ENCODE peak calls at places on chromosomes 1 and 21, in four cellular contexts. One of them, this sample, is unnamed. For H3K9me3, the result is how much of the 10 kb centered on the place peaks cover.

GRCh38 chr1:217188280-217189235 is 442.3 kb downstream of the GPATCH2 start:
- DNase-seq in IMR-90: no peak
- DNase-seq in right atrium auricular region: no peak
- DNase-seq in stomach: no peak
- DNase-seq in this sample: no peak

GRCh38 chr21:19913995-19914394 is 1084.2 kb upstream of the NCAM2 start:
- DNase-seq in right atrium auricular region: no peak
- DNase-seq in stomach: no peak
- DNase-seq in IMR-90: no peak
- DNase-seq in this sample: no peak

GRCh38 chr21:43669828-43670605 is 10.7 kb downstream of the RRP1B start:
- DNase-seq in right atrium auricular region: no peak
- DNase-seq in stomach: no peak
- DNase-seq in IMR-90: no peak
- DNase-seq in this sample: no peak

GRCh38 chr1:18668750-18669404 is 38.2 kb downstream of the PAX7 start:
- DNase-seq in stomach: peak
- DNase-seq in right atrium auricular region: no peak
- DNase-seq in IMR-90: no peak
- DNase-seq in this sample: peak

GRCh38 chr1:20551945-20552727 is at the start of gene FAM43B:
- DNase-seq in IMR-90: no peak
- DNase-seq in right atrium auricular region: peak
- DNase-seq in stomach: no peak
- DNase-seq in this sample: no peak

GRCh38 chr1:34073028-34073730 is 91.9 kb downstream of the CSMD2 start:
- DNase-seq in IMR-90: no peak
- DNase-seq in right atrium auricular region: no peak
- DNase-seq in stomach: no peak
- DNase-seq in this sample: no peak

GRCh38 chr1:160813215-160813614 is 17.2 kb downstream of the LY9 start:
- DNase-seq in IMR-90: no peak
- DNase-seq in right atrium auricular region: no peak
- DNase-seq in stomach: no peak
- DNase-seq in this sample: no peak

GRCh38 chr1:28112388-28113311 is 24.2 kb upstream of the EYA3 start:
- DNase-seq in right atrium auricular region: peak
- DNase-seq in stomach: peak
- DNase-seq in IMR-90: peak
- DNase-seq in this sample: no peak

GRCh38 chr1:51115714-51116404 is 13.8 kb downstream of the C1orf185 start:
- DNase-seq in right atrium auricular region: no peak
- DNase-seq in IMR-90: no peak
- DNase-seq in stomach: no peak
- DNase-seq in this sample: no peak

GRCh38 chr1:8600336-8600735 is 217.1 kb downstream of the RERE start:
- DNase-seq in stomach: no peak
- DNase-seq in right atrium auricular region: no peak
- DNase-seq in IMR-90: no peak
- DNase-seq in this sample: no peak

GRCh38 chr1:165680303-165680702 is 18.1 kb downstream of the ALDH9A1 start:
- DNase-seq in IMR-90: no peak
- DNase-seq in stomach: peak
- DNase-seq in right atrium auricular region: no peak
- DNase-seq in this sample: no peak

GRCh38 chr1:1038694-1039093 is 18.8 kb downstream of the AGRN start:
- DNase-seq in right atrium auricular region: no peak
- DNase-seq in IMR-90: no peak
- DNase-seq in stomach: no peak
- DNase-seq in this sample: no peak

GRCh38 chr1:2543543-2544092 is 12.6 kb upstream of the TNFRSF14 start:
- DNase-seq in right atrium auricular region: no peak
- DNase-seq in IMR-90: peak
- DNase-seq in stomach: peak
- DNase-seq in this sample: no peak

GRCh38 chr1:114341886-114342285 is 169.1 kb downstream of the TRIM33 start:
- DNase-seq in IMR-90: no peak
- DNase-seq in stomach: no peak
- DNase-seq in right atrium auricular region: no peak
- DNase-seq in this sample: no peak

GRCh38 chr1:201171063-201172036 is 17.1 kb upstream of the TMEM9 start:
- DNase-seq in stomach: peak
- DNase-seq in IMR-90: peak
- DNase-seq in right atrium auricular region: no peak
- DNase-seq in this sample: no peak

GRCh38 chr1:39754026-39754569 is 15.4 kb downstream of the PPIE start:
- DNase-seq in right atrium auricular region: no peak
- DNase-seq in stomach: no peak
- DNase-seq in IMR-90: peak
- DNase-seq in this sample: no peak

GRCh38 chr1:180358649-180359048 is 128.6 kb downstream of the LHX4 start:
- DNase-seq in right atrium auricular region: no peak
- DNase-seq in stomach: no peak
- DNase-seq in IMR-90: peak
- DNase-seq in this sample: no peak

GRCh38 chr1:93616221-93616995 is 65.2 kb downstream of the BCAR3 start:
- DNase-seq in stomach: peak
- DNase-seq in right atrium auricular region: peak
- DNase-seq in IMR-90: no peak
- DNase-seq in this sample: no peak

GRCh38 chr1:36161656-36162531 is 5.9 kb downstream of the MAP7D1 start:
- DNase-seq in IMR-90: no peak
- DNase-seq in stomach: peak
- DNase-seq in right atrium auricular region: no peak
- DNase-seq in this sample: peak

GRCh38 chr1:201683397-201683796 is 144.5 kb downstream of the NAV1 start:
- DNase-seq in right atrium auricular region: no peak
- DNase-seq in IMR-90: no peak
- DNase-seq in stomach: no peak
- DNase-seq in this sample: no peak

GRCh38 chr1:43834280-43835140 is 99.1 kb upstream of the ARTN start:
- DNase-seq in IMR-90: no peak
- DNase-seq in right atrium auricular region: no peak
- DNase-seq in stomach: no peak
- DNase-seq in this sample: no peak

GRCh38 chr1:169949139-169949538 is 55.4 kb upstream of the SCYL3 start:
- DNase-seq in right atrium auricular region: no peak
- DNase-seq in stomach: no peak
- DNase-seq in IMR-90: peak
- DNase-seq in this sample: no peak

GRCh38 chr1:227541796-227542152 is 21.6 kb upstream of the ZNF678 start:
- DNase-seq in right atrium auricular region: no peak
- DNase-seq in stomach: no peak
- DNase-seq in IMR-90: no peak
- DNase-seq in this sample: no peak

GRCh38 chr1:111956155-111956817 is 33.2 kb downstream of the KCND3 start:
- DNase-seq in IMR-90: no peak
- DNase-seq in right atrium auricular region: no peak
- DNase-seq in stomach: no peak
- DNase-seq in this sample: no peak

GRCh38 chr1:232211149-232211548 is 418.8 kb downstream of the SIPA1L2 start:
- DNase-seq in right atrium auricular region: no peak
- DNase-seq in IMR-90: no peak
- DNase-seq in stomach: no peak
- DNase-seq in this sample: no peak

GRCh38 chr21:15549671-15550070 is 180.1 kb upstream of the USP25 start:
- DNase-seq in IMR-90: peak
- DNase-seq in right atrium auricular region: no peak
- DNase-seq in stomach: no peak
- DNase-seq in this sample: no peak

GRCh38 chr1:209685835-209686234 is 10.6 kb downstream of the G0S2 start:
- DNase-seq in right atrium auricular region: no peak
- DNase-seq in stomach: no peak
- DNase-seq in IMR-90: no peak
- DNase-seq in this sample: no peak

GRCh38 chr1:200247513-200247912 is 162.3 kb downstream of the ZNF281 start:
- DNase-seq in right atrium auricular region: no peak
- DNase-seq in stomach: no peak
- DNase-seq in IMR-90: no peak
- DNase-seq in this sample: no peak

GRCh38 chr1:208977012-208977411 is 606.5 kb upstream of the CAMK1G start:
- DNase-seq in right atrium auricular region: no peak
- DNase-seq in IMR-90: no peak
- DNase-seq in stomach: no peak
- DNase-seq in this sample: no peak

GRCh38 chr1:19341201-19342076 is 29.3 kb downstream of the SLC66A1 start:
- DNase-seq in IMR-90: peak
- DNase-seq in stomach: peak
- DNase-seq in right atrium auricular region: peak
- DNase-seq in this sample: peak

GRCh38 chr1:21631944-21632887 is 36.9 kb downstream of the RAP1GAP start:
- DNase-seq in right atrium auricular region: no peak
- DNase-seq in IMR-90: no peak
- DNase-seq in stomach: peak
- DNase-seq in this sample: peak

GRCh38 chr21:44377922-44378645 is 24.7 kb downstream of the TRPM2 start:
- DNase-seq in IMR-90: no peak
- DNase-seq in stomach: no peak
- DNase-seq in right atrium auricular region: no peak
- DNase-seq in this sample: no peak

GRCh38 chr1:27621067-27621920 is 13.7 kb downstream of the FGR start:
- DNase-seq in right atrium auricular region: no peak
- DNase-seq in IMR-90: peak
- DNase-seq in stomach: peak
- DNase-seq in this sample: no peak

GRCh38 chr21:36150192-36150711 is 6.4 kb upstream of the DOP1B start:
- DNase-seq in IMR-90: peak
- DNase-seq in stomach: no peak
- DNase-seq in right atrium auricular region: no peak
- DNase-seq in this sample: no peak

GRCh38 chr1:4760088-4760487 is 105.7 kb downstream of the AJAP1 start:
- DNase-seq in IMR-90: no peak
- DNase-seq in stomach: no peak
- DNase-seq in right atrium auricular region: no peak
- DNase-seq in this sample: no peak
- H3K4me3 ChIP-seq in IMR-90: no peak
- H3K4me3 ChIP-seq in stomach: no peak
- H3K4me3 ChIP-seq in right atrium auricular region: no peak
- H3K4me3 ChIP-seq in this sample: no peak

GRCh38 chr1:184141481-184141880 is 90.0 kb downstream of the TSEN15 start:
- DNase-seq in right atrium auricular region: no peak
- DNase-seq in IMR-90: no peak
- DNase-seq in stomach: no peak
- DNase-seq in this sample: no peak

GRCh38 chr1:184145083-184145482 is 93.6 kb downstream of the TSEN15 start:
- DNase-seq in stomach: no peak
- DNase-seq in right atrium auricular region: no peak
- DNase-seq in IMR-90: no peak
- DNase-seq in this sample: no peak

GRCh38 chr1:184146202-184146601 is 94.7 kb downstream of the TSEN15 start:
- DNase-seq in right atrium auricular region: no peak
- DNase-seq in stomach: no peak
- DNase-seq in IMR-90: no peak
- DNase-seq in this sample: no peak

DNA sequence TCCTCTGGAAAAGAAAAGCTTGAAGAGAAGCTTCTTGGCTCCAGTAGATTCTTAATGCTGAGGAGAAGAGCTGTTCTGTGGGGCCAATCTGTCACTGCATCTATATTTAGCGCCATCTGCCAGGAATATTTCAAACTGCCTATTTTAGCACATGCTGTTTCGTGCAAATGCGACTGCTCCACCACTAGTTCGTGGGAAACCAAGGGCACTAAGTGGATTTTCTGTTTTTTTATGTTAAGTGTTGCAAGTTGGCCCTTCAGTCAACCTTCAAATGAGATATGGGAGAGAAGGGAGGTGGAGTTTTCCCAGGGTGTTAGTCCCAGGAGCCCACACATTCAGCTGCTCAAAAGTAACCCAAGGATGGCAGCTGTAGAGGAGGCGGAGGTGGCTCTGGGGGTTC is 91.9 kb downstream of the TSEN15 start:
- DNase-seq in stomach: no peak
- DNase-seq in right atrium auricular region: no peak
- DNase-seq in IMR-90: peak
- DNase-seq in this sample: no peak
- TF ChIP-seq CTCF in stomach: no peak
- TF ChIP-seq CTCF in right atrium auricular region: no peak
- TF ChIP-seq CTCF in IMR-90: peak
- TF ChIP-seq CTCF in this sample: no peak

GRCh38 chr1:171300401-171300800 is 13.6 kb upstream of the FMO4 start:
- DNase-seq in IMR-90: no peak
- DNase-seq in stomach: no peak
- DNase-seq in right atrium auricular region: no peak
- DNase-seq in this sample: no peak
- H3K9me3 ChIP-seq in IMR-90: under half
- H3K9me3 ChIP-seq in stomach: under half
- H3K9me3 ChIP-seq in right atrium auricular region: half or more
- H3K9me3 ChIP-seq in this sample: under half

GRCh38 chr1:107935396-107936064 is 29.4 kb downstream of the VAV3 start:
- DNase-seq in right atrium auricular region: no peak
- DNase-seq in stomach: no peak
- DNase-seq in IMR-90: no peak
- DNase-seq in this sample: no peak

GRCh38 chr1:107936498-107937481 is 28.2 kb downstream of the VAV3 start:
- DNase-seq in IMR-90: peak
- DNase-seq in right atrium auricular region: peak
- DNase-seq in stomach: peak
- DNase-seq in this sample: peak

GRCh38 chr1:107930292-107930691 is 34.7 kb downstream of the VAV3 start:
- DNase-seq in stomach: no peak
- DNase-seq in right atrium auricular region: no peak
- DNase-seq in IMR-90: no peak
- DNase-seq in this sample: no peak

GRCh38 chr1:107933736-107934135 is 31.2 kb downstream of the VAV3 start:
- DNase-seq in stomach: no peak
- DNase-seq in IMR-90: no peak
- DNase-seq in right atrium auricular region: no peak
- DNase-seq in this sample: no peak

GRCh38 chr1:107934573-107934972 is 30.4 kb downstream of the VAV3 start:
- DNase-seq in stomach: no peak
- DNase-seq in right atrium auricular region: no peak
- DNase-seq in IMR-90: no peak
- DNase-seq in this sample: no peak
- H3K4me3 ChIP-seq in stomach: no peak
- H3K4me3 ChIP-seq in right atrium auricular region: no peak
- H3K4me3 ChIP-seq in IMR-90: no peak
- H3K4me3 ChIP-seq in this sample: no peak

GRCh38 chr1:235601087-235601486 is 48.5 kb downstream of the GNG4 start:
- DNase-seq in IMR-90: no peak
- DNase-seq in stomach: peak
- DNase-seq in right atrium auricular region: no peak
- DNase-seq in this sample: no peak
- TF ChIP-seq CTCF in IMR-90: peak
- TF ChIP-seq CTCF in stomach: no peak
- TF ChIP-seq CTCF in right atrium auricular region: peak
- TF ChIP-seq CTCF in this sample: no peak

GRCh38 chr21:22535630-22536029 is 1537.4 kb downstream of the NCAM2 start:
- DNase-seq in IMR-90: no peak
- DNase-seq in stomach: no peak
- DNase-seq in right atrium auricular region: no peak
- DNase-seq in this sample: no peak
- H3K9me3 ChIP-seq in IMR-90: under half
- H3K9me3 ChIP-seq in stomach: under half
- H3K9me3 ChIP-seq in right atrium auricular region: under half
- H3K9me3 ChIP-seq in this sample: under half